ENCODE peak calls at places on chromosomes 3 and 15, in nine cellular contexts. L is NT2/D1, O is H54, D is T-cell, N is A549, T is EH, V is smooth muscle cell of the brain vasculature, E is T-helper 17 cell, M is left ventricle myocardium superior. C is an unnamed sample.

GRCh38 chr15:51917493-51917892 is 54.1 kb downstream of the LEO1 start:
- DNase-seq in L (peak), D (no peak), E (no peak), O (peak), M (no peak), V (no peak), N (peak), T (peak), C (peak)

GRCh38 chr3:170207717-170208116 is 14.5 kb upstream of the PRKCI start:
- DNase-seq in M (no peak), N (no peak), O (no peak), L (no peak), T (no peak), D (no peak), V (no peak), E (no peak), C (no peak)

GRCh38 chr3:170534232-170534631 is 51.6 kb downstream of the SLC7A14 start:
- DNase-seq in E (no peak), V (no peak), M (no peak), O (no peak), D (no peak), N (no peak), L (no peak), T (no peak), C (no peak)

GRCh38 chr15:72509484-72509883 is 35.4 kb downstream of the ARIH1 start:
- DNase-seq in L (no peak), D (no peak), E (no peak), M (no peak), T (no peak), V (no peak), N (no peak), O (no peak), C (no peak)

GRCh38 chr15:89864958-89865739 is 28.6 kb downstream of the AP3S2 start:
- DNase-seq in O (no peak), T (no peak), M (no peak), V (no peak), N (no peak), E (no peak), L (no peak), D (no peak), C (no peak)

GRCh38 chr3:10437995-10438901 is 67.1 kb downstream of the ATP2B2 start:
- DNase-seq in L (no peak), N (no peak), M (no peak), E (no peak), V (peak), T (peak), O (peak), D (no peak), C (no peak)

GRCh38 chr3:72820405-72820804 is 27.8 kb downstream of the SHQ1 start:
- DNase-seq in M (no peak), V (no peak), E (no peak), D (no peak), N (no peak), T (peak), L (no peak), O (no peak), C (peak)

GRCh38 chr15:85030301-85031049 is 48.8 kb downstream of the PDE8A start:
- DNase-seq in M (no peak), T (peak), E (no peak), N (no peak), L (no peak), V (no peak), O (peak), D (no peak), C (no peak)

GRCh38 chr15:86522721-86523120 is 443.1 kb downstream of the AGBL1 start:
- DNase-seq in D (no peak), M (no peak), O (no peak), N (no peak), V (no peak), E (no peak), L (no peak), T (no peak), C (no peak)

GRCh38 chr3:191148131-191148530 is 50.9 kb upstream of the OSTN start:
- DNase-seq in O (no peak), M (no peak), N (no peak), T (peak), E (no peak), L (no peak), D (no peak), V (peak), C (no peak)

GRCh38 chr3:125358923-125359322 is 16.2 kb downstream of the ZNF148 start:
- DNase-seq in E (no peak), D (no peak), M (no peak), L (no peak), V (no peak), T (peak), N (no peak), O (no peak), C (no peak)

GRCh38 chr3:58497074-58497473 is 5.2 kb downstream of the KCTD6 start:
- DNase-seq in O (no peak), V (peak), L (peak), E (no peak), T (peak), M (no peak), D (no peak), N (no peak), C (peak)

GRCh38 chr3:177731644-177732268 is 534.5 kb upstream of the TBL1XR1 start:
- DNase-seq in T (peak), E (no peak), L (no peak), O (no peak), D (no peak), N (no peak), V (peak), M (no peak), C (no peak)

GRCh38 chr15:66803182-66803729 is 101.2 kb downstream of the SMAD6 start:
- DNase-seq in M (peak), T (peak), D (no peak), O (peak), V (peak), N (peak), L (peak), E (no peak), C (no peak)

GRCh38 chr3:151276038-151277027 is 2.0 kb downstream of the P2RY14 start:
- DNase-seq in T (no peak), L (no peak), N (no peak), D (peak), E (no peak), V (no peak), M (no peak), O (no peak), C (no peak)

GRCh38 chr15:77834276-77834990 is 201.7 kb upstream of the LINGO1 start:
- DNase-seq in M (no peak), L (no peak), O (no peak), V (no peak), T (no peak), E (no peak), N (no peak), D (no peak), C (no peak)

GRCh38 chr3:44237665-44238064 is 4.0 kb upstream of the TOPAZ1 start:
- DNase-seq in L (peak), M (no peak), D (no peak), T (no peak), O (no peak), N (no peak), V (no peak), E (no peak), C (no peak)

GRCh38 chr15:60973637-60974415 is 255.3 kb downstream of the RORA start:
- DNase-seq in O (no peak), N (no peak), D (no peak), V (no peak), T (peak), M (no peak), E (no peak), L (no peak), C (no peak)

GRCh38 chr3:57948782-57949242 is 59.4 kb upstream of the FLNB start:
- DNase-seq in O (no peak), E (no peak), D (no peak), T (no peak), N (no peak), M (no peak), V (no peak), L (peak), C (no peak)

GRCh38 chr15:81280696-81281095 is 43.2 kb downstream of the STARD5 start:
- DNase-seq in N (no peak), L (no peak), M (no peak), V (no peak), O (no peak), T (no peak), D (no peak), E (no peak), C (no peak)

GRCh38 chr3:140423146-140423545 is 254.7 kb upstream of the TRIM42 start:
- DNase-seq in T (no peak), L (no peak), V (no peak), N (no peak), E (no peak), O (no peak), M (no peak), D (no peak), C (no peak)

GRCh38 chr3:14764331-14765064 is 54.3 kb upstream of the FGD5 start:
- DNase-seq in L (no peak), T (peak), O (no peak), E (no peak), V (no peak), M (no peak), N (no peak), D (no peak), C (no peak)

GRCh38 chr3:76554717-76555116 is 485.2 kb upstream of the ROBO2 start:
- DNase-seq in V (peak), L (no peak), T (peak), E (no peak), D (no peak), M (no peak), N (no peak), O (no peak), C (no peak)

GRCh38 chr15:41568350-41569017 is 9.5 kb downstream of the TYRO3 start:
- DNase-seq in N (peak), E (no peak), M (no peak), L (peak), D (no peak), T (peak), O (no peak), V (no peak), C (no peak)

GRCh38 chr3:57530071-57530608 is 14.0 kb downstream of the DNAH12 start:
- DNase-seq in N (no peak), L (no peak), M (no peak), E (no peak), D (no peak), V (no peak), T (no peak), O (no peak), C (no peak)

GRCh38 chr3:43031490-43032216 is 52.5 kb downstream of the GASK1A start:
- DNase-seq in M (peak), D (no peak), T (no peak), L (no peak), E (no peak), N (no peak), V (no peak), O (no peak), C (no peak)

GRCh38 chr3:149258298-149258697 is 36.7 kb upstream of the CP start:
- DNase-seq in E (no peak), T (peak), L (no peak), D (no peak), O (no peak), M (peak), N (no peak), V (no peak), C (no peak)

GRCh38 chr15:81481326-81481725 is 107.3 kb upstream of the TMC3 start:
- DNase-seq in O (no peak), D (no peak), V (no peak), M (no peak), T (no peak), N (no peak), E (no peak), L (no peak), C (no peak)

GRCh38 chr3:115040673-115041286 is 106.3 kb downstream of the ZBTB20 start:
- DNase-seq in V (peak), O (peak), N (peak), E (no peak), D (peak), L (peak), M (no peak), T (peak), C (no peak)

GRCh38 chr3:16372362-16373269 is 107.6 kb downstream of the OXNAD1 start:
- DNase-seq in N (no peak), O (no peak), E (no peak), D (no peak), M (no peak), T (no peak), L (no peak), V (no peak), C (no peak)

GRCh38 chr15:65101418-65101890 is 13.5 kb downstream of the UBAP1L start:
- DNase-seq in O (peak), V (no peak), D (peak), T (peak), L (peak), M (peak), E (no peak), N (peak), C (peak)

C was measured in NCI-H345.